ENCODE peak calls at places on chromosomes 12 and 14, in ten cellular contexts. W, O, Y, R, N, E, I, V, T and H are unnamed samples.

GRCh38 chr12:64053117-64053516 is 169.0 kb downstream of the KICS2 start:
- DNase-seq in Y (no peak), W (no peak), N (no peak), I (no peak), V (no peak), O (no peak), T (no peak), R (no peak), E (no peak), H (no peak)

GRCh38 chr12:122031342-122032216 is 9.9 kb downstream of the BCL7A start:
- DNase-seq in W (peak), V (no peak), N (peak), E (peak), O (no peak), Y (peak), R (no peak), I (no peak), T (peak), H (no peak)

GRCh38 chr14:37278673-37279538 is 81.2 kb downstream of the MIPOL1 start:
- DNase-seq in I (no peak), N (no peak), E (no peak), V (no peak), T (no peak), O (no peak), Y (no peak), R (no peak), W (no peak), H (no peak)

GRCh38 chr12:120013659-120014380 is 24.8 kb downstream of the BICDL1 start:
- DNase-seq in O (no peak), V (peak), N (no peak), E (no peak), I (no peak), R (no peak), Y (no peak), W (no peak), T (no peak), H (peak)

GRCh38 chr14:105490318-105490571 is 801 bp upstream of the TEDC1 start:
- DNase-seq in E (no peak), R (no peak), Y (no peak), O (no peak), I (peak), V (no peak), N (peak), W (no peak), T (no peak), H (no peak)

GRCh38 chr12:51534216-51534615 is 56.8 kb upstream of the SCN8A start:
- DNase-seq in Y (no peak), I (no peak), N (no peak), T (no peak), E (no peak), W (no peak), V (no peak), R (no peak), O (no peak), H (no peak)

GRCh38 chr12:51393676-51394545 is 2.7 kb upstream of the GALNT6 start:
- DNase-seq in E (peak), N (peak), T (no peak), V (no peak), W (peak), R (peak), I (no peak), Y (no peak), O (no peak), H (no peak)

GRCh38 chr12:57239587-57240068 is 10.1 kb downstream of the SHMT2 start:
- DNase-seq in N (no peak), T (no peak), I (no peak), E (no peak), O (no peak), V (no peak), W (no peak), R (no peak), Y (no peak), H (no peak)

GRCh38 chr14:61927521-61927920 is 165.3 kb downstream of the SNAPC1 start:
- DNase-seq in T (no peak), E (no peak), I (no peak), R (peak), O (no peak), N (no peak), W (no peak), V (no peak), Y (no peak), H (no peak)

GRCh38 chr14:76509291-76509690 is 133.4 kb downstream of the ESRRB start:
- DNase-seq in E (no peak), W (no peak), Y (no peak), N (no peak), O (no peak), I (no peak), R (no peak), T (no peak), V (no peak), H (no peak)

GRCh38 chr12:44063671-44064070 is 227.8 kb downstream of the TMEM117 start:
- DNase-seq in R (no peak), E (no peak), I (no peak), Y (no peak), N (no peak), V (no peak), T (no peak), O (no peak), W (no peak), H (no peak)

GRCh38 chr12:9880532-9880931 is 757 bp upstream of the KLRF2 start:
- DNase-seq in R (no peak), T (no peak), I (no peak), O (no peak), E (no peak), Y (no peak), W (no peak), N (no peak), V (no peak), H (no peak)

GRCh38 chr14:22812744-22813143 is 2.5 kb downstream of the SLC7A7 start:
- DNase-seq in W (no peak), E (no peak), T (no peak), V (no peak), R (no peak), I (no peak), O (no peak), Y (no peak), N (no peak), H (no peak)

GRCh38 chr12:65313704-65314317 is 35.3 kb downstream of the MSRB3 start:
- DNase-seq in I (no peak), Y (no peak), W (peak), E (no peak), O (no peak), R (peak), T (no peak), V (no peak), N (no peak), H (peak)

DNA sequence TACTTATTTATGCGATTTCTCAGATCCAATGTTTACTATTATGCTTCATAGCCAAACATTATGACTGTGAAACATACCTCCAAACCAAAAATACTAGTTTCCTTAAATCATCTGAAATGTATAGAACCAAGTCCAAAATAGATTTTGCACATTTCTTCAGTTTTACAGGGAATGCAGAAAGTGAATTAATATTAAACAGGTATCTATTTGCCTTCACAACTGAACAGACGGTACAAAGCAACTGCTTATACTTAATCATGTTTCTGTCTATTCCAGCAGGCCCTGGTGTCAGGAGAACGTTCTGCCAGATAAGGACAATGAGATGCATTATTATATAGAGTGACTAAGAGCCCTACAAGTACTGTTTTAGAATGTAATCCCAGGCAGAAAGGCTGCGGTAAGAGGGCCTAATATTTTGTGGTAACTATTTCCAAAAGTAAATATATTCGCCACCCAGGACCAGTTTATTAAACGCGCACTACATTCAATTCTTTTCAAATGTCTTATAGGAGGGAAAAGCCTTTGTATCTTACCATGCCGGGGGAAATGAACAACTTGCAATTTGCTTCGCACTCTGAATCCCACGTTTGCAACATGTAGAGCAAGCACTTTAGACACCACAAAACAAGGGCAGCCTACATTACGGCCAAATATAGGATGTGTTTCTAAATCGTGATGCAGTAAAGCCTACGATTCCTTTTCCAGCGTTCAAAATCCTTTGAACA is 1.5 kb downstream of the CORO1C start:
- DNase-seq in O (no peak), V (no peak), W (peak), N (no peak), E (no peak), I (no peak), T (no peak), R (no peak), Y (no peak), H (no peak)
- TF ChIP-seq POLR2A in O (no peak), V (no peak), W (peak), N (no peak), E (no peak), I (no peak), T (no peak), R (peak), Y (no peak), H (no peak)

DNA sequence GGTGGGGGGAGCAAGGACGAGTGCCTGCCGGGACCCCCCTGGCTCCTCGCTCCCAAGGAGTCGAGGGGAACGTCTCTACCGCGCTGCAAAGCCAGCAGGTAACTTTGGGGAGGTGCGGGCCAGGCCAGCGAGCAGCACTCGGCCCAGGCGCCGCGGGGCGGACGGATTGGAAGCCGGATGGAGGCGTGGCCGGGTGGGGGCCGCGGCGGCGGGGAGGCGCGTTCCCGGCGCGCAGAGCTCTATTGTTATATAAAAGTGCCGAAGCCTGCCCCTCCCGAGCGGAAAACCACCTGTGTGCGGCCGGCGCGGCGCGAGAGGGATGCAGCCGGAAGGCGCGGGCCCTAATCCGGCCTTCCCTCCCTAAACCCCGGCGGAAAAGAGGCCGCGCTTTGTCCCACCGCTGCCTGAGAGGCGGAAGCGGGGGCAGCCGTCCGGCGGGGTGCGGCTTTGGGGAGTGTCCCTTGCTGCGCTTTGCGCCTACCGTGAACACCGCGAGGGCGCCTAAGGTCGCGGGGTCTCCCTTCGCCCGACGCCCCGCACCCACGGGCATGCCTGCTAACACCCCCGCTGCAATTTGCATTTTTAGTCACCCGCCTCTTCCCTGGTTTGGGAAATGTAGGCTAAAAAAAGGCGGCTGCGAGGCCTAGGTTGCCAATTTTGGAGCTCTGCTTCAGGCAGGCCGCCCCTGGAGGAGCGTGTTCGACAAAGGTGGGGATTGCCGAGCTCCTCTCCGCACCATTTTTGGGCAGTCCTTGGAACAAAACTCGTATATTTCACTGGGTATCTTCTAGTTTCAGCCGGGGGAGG is 1.7 kb upstream of the DUSP6 start:
- DNase-seq in V (no peak), T (peak), Y (peak), W (peak), I (peak), R (peak), N (peak), O (peak), E (peak), H (peak)
- TF ChIP-seq POLR2A in V (no peak), T (no peak), Y (peak), W (no peak), I (no peak), R (peak), N (peak), O (no peak), E (no peak), H (peak)

GRCh38 chr14:93969082-93969828 is 7.1 kb downstream of the ASB2 start:
- DNase-seq in W (no peak), I (no peak), T (no peak), Y (no peak), R (no peak), V (no peak), N (no peak), E (no peak), O (no peak), H (no peak)
- TF ChIP-seq POLR2A in W (no peak), I (no peak), T (no peak), Y (no peak), R (no peak), V (peak), N (no peak), E (no peak), O (no peak), H (no peak)

GRCh38 chr14:26199599-26200370 is 398.0 kb downstream of the NOVA1 start:
- DNase-seq in N (no peak), R (no peak), I (no peak), V (no peak), W (no peak), Y (no peak), T (no peak), E (no peak), O (no peak), H (no peak)

GRCh38 chr14:26204362-26204953 is 393.4 kb downstream of the NOVA1 start:
- DNase-seq in Y (no peak), E (no peak), V (no peak), T (no peak), O (no peak), R (no peak), I (no peak), W (no peak), N (no peak), H (no peak)

GRCh38 chr14:26199096-26199495 is 398.7 kb downstream of the NOVA1 start:
- DNase-seq in W (no peak), Y (no peak), V (no peak), I (no peak), O (no peak), T (no peak), N (no peak), E (no peak), R (no peak), H (no peak)

GRCh38 chr14:26204954-26205479 is 392.8 kb downstream of the NOVA1 start:
- DNase-seq in R (no peak), T (peak), I (no peak), Y (peak), E (no peak), O (no peak), V (no peak), N (peak), W (no peak), H (no peak)

GRCh38 chr14:26200675-26201074 is 397.2 kb downstream of the NOVA1 start:
- DNase-seq in O (no peak), N (no peak), W (no peak), R (peak), Y (no peak), V (no peak), T (no peak), I (no peak), E (no peak), H (no peak)
- TF ChIP-seq POLR2A in O (no peak), N (no peak), W (no peak), R (no peak), Y (no peak), V (no peak), T (no peak), I (no peak), E (no peak), H (no peak)

GRCh38 chr12:104763163-104763805 is 194.8 kb downstream of the SLC41A2 start:
- DNase-seq in I (no peak), Y (no peak), O (no peak), V (no peak), N (no peak), R (peak), W (no peak), T (no peak), E (peak), H (no peak)
- TF ChIP-seq POLR2A in I (no peak), Y (no peak), O (no peak), V (no peak), N (no peak), R (no peak), W (no peak), T (no peak), E (no peak), H (no peak)

DNA sequence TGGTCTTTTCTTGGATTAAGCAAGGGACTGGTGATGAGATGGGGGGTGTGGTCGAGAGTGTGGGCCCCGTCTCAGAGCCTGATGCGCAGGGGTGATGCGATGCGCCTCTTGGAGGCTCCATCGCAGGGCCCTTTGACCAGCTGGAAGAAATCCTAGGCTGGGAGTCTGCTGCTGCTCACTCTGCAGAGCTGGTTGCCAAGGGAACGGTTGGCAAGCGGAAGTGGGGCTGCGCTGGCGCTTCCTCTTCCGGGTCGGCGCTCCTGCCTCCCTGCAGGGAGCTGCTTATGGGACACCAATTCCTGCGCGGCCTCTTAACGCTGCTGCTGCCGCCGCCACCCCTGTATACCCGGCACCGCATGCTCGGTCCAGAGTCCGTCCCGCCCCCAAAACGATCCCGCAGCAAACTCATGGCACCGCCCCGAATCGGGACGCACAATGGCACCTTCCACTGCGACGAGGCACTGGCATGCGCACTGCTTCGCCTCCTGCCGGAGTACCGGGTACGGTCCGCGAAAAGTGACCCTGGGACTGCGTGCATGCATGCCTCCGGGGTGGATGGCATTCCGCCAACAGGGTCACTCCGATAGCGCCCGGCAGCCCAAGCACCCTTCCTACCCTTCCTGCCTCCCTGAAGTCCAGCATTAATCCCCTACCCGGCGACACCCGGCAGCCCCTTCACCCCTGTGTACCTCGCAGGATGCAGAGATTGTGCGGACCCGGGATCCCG is at the start of gene MYG1:
- DNase-seq in O (peak), I (peak), E (peak), V (peak), T (peak), W (peak), Y (peak), R (peak), N (peak), H (peak)
- TF ChIP-seq POLR2A in O (no peak), I (no peak), E (peak), V (peak), T (no peak), W (peak), Y (peak), R (peak), N (peak), H (peak)

GRCh38 chr12:116659771-116660481 is 77.9 kb downstream of the SPRING1 start:
- DNase-seq in R (peak), Y (no peak), I (no peak), W (no peak), T (peak), V (no peak), E (no peak), N (no peak), O (no peak), H (peak)

GRCh38 chr12:116665666-116666304 is 72.1 kb downstream of the SPRING1 start:
- DNase-seq in I (no peak), O (no peak), T (no peak), E (no peak), Y (no peak), W (no peak), R (no peak), V (no peak), N (no peak), H (no peak)

GRCh38 chr12:116662612-116663144 is 75.2 kb downstream of the SPRING1 start:
- DNase-seq in T (no peak), E (peak), I (no peak), O (no peak), Y (peak), V (no peak), W (no peak), N (peak), R (peak), H (no peak)

GRCh38 chr12:116657921-116658495 is 79.9 kb downstream of the SPRING1 start:
- DNase-seq in W (no peak), T (no peak), N (no peak), I (no peak), E (no peak), Y (no peak), V (no peak), O (no peak), R (no peak), H (no peak)

GRCh38 chr12:116661341-116661740 is 76.5 kb downstream of the SPRING1 start:
- DNase-seq in N (no peak), W (no peak), V (no peak), R (no peak), E (no peak), O (no peak), T (no peak), I (no peak), Y (no peak), H (no peak)
- TF ChIP-seq POLR2A in N (no peak), W (no peak), V (no peak), R (no peak), E (no peak), O (no peak), T (no peak), I (no peak), Y (no peak), H (no peak)

DNA sequence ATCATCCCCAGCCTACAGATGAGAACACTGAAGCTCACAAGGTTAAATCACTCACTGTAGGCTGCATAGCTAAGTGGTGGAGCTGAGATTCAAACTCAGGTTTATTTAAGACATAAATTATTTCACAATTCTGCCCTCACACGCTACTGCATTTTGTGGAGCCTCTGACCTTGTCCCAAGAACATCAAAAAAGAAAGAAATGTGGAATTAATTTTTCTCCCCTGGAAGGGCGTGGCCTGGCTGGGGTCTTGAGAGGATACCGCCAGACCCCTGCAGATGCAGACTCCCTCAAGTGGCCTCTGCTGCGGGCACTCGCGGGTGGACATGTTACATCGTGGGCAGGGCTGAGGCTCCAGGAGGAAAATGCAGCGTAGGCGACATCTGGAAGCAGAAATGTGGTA is 40.6 kb downstream of the LTBP2 start:
- DNase-seq in T (no peak), I (no peak), Y (no peak), W (no peak), O (no peak), E (no peak), V (no peak), N (no peak), R (peak), H (no peak)
- TF ChIP-seq POLR2A in T (no peak), I (no peak), Y (no peak), W (no peak), O (no peak), E (no peak), V (no peak), N (no peak), R (no peak), H (no peak)